ENCODE peak calls at places on chromosomes 4 and X, in seven cellular contexts. V, I, C, R, X, N and K are unnamed samples. For H3K36me3, the result is how much of the 10 kb centered on the place peaks cover.

GRCh38 chrX:124328765-124329164 is 3.7 kb upstream of the TEX13D start:
- DNase-seq in I (no peak), C (no peak), V (no peak), N (no peak), X (no peak), R (no peak), K (no peak)

GRCh38 chrX:18360867-18361266 is 6.4 kb upstream of the SCML2 start:
- DNase-seq in V (no peak), X (no peak), C (no peak), I (no peak), N (no peak), R (no peak), K (no peak)

GRCh38 chr4:145954924-145955339 is 16.3 kb upstream of the ZNF827 start:
- DNase-seq in X (no peak), C (peak), R (no peak), V (peak), N (no peak), I (no peak), K (no peak)

GRCh38 chr4:157824006-157824405 is 348.8 kb downstream of the GASK1B start:
- DNase-seq in C (no peak), X (no peak), R (no peak), V (no peak), I (no peak), N (no peak), K (no peak)

GRCh38 chrX:34917146-34917545 is 25.4 kb upstream of the FAM47B start:
- DNase-seq in I (no peak), X (no peak), V (no peak), N (no peak), C (no peak), R (no peak), K (no peak)

GRCh38 chrX:116824785-116825184 is 362.0 kb upstream of the CT83 start:
- DNase-seq in C (no peak), V (no peak), R (no peak), I (no peak), X (no peak), N (no peak), K (no peak)

GRCh38 chr4:155047755-155048154 is 160.7 kb upstream of the NPY2R start:
- DNase-seq in I (no peak), V (no peak), C (no peak), X (no peak), N (no peak), R (no peak), K (no peak)

GRCh38 chr4:108555701-108556100 is 64.7 kb upstream of the RPL34 start:
- DNase-seq in C (no peak), I (no peak), R (no peak), X (no peak), N (no peak), V (no peak), K (no peak)

GRCh38 chrX:150508461-150509367 is 59.7 kb upstream of the MTM1 start:
- DNase-seq in I (no peak), X (no peak), R (no peak), N (no peak), C (no peak), V (no peak), K (no peak)

GRCh38 chr4:45007499-45007898 is 281.1 kb upstream of the GNPDA2 start:
- DNase-seq in V (no peak), I (no peak), C (no peak), X (no peak), R (no peak), N (no peak), K (no peak)

GRCh38 chrX:134676440-134676839 is 18.2 kb upstream of the PLAC1 start:
- DNase-seq in I (no peak), X (no peak), V (no peak), C (no peak), N (no peak), R (no peak), K (no peak)

GRCh38 chrX:22060952-22061351 is 28.8 kb downstream of the PHEX start:
- DNase-seq in V (no peak), N (no peak), C (no peak), R (no peak), X (no peak), I (no peak), K (no peak)

GRCh38 chr4:95742179-95742578 is 97.7 kb upstream of the PDHA2 start:
- DNase-seq in V (no peak), X (no peak), R (no peak), I (no peak), N (no peak), C (no peak), K (no peak)

GRCh38 chr4:189232274-189232673 is 708.4 kb upstream of the FRG1 start:
- DNase-seq in N (no peak), R (no peak), I (no peak), C (no peak), X (no peak), V (no peak), K (no peak)

GRCh38 chr4:102799816-102800215 is 27.5 kb downstream of the UBE2D3 start:
- DNase-seq in I (no peak), N (no peak), C (no peak), R (no peak), V (no peak), X (no peak), K (no peak)

GRCh38 chrX:11409957-11410356 is 116.7 kb downstream of the AMELX start:
- DNase-seq in R (no peak), N (no peak), X (no peak), I (no peak), V (no peak), C (no peak), K (no peak)

GRCh38 chr4:153759407-153760226 is at the start of gene RNF175:
- DNase-seq in I (peak), R (peak), N (no peak), X (no peak), C (no peak), V (no peak), K (no peak)

GRCh38 chr4:149914521-149915115 is 99.0 kb upstream of the IQCM start:
- DNase-seq in R (peak), I (peak), V (peak), X (no peak), C (peak), N (peak), K (peak)

GRCh38 chr4:118331352-118331751 is 21.5 kb downstream of the PRSS12 start:
- DNase-seq in R (no peak), I (no peak), N (no peak), X (no peak), V (no peak), C (no peak), K (no peak)

GRCh38 chr4:145546556-145546955 is 64.9 kb downstream of the SMAD1 start:
- DNase-seq in R (no peak), V (no peak), C (no peak), X (no peak), I (no peak), N (no peak), K (no peak)

GRCh38 chr4:183686461-183686860 is 27.4 kb downstream of the TRAPPC11 start:
- DNase-seq in V (no peak), N (no peak), I (no peak), X (no peak), C (no peak), R (no peak), K (no peak)

GRCh38 chr4:183681119-183681518 is 22.0 kb downstream of the TRAPPC11 start:
- DNase-seq in N (no peak), C (no peak), X (no peak), V (no peak), R (no peak), I (no peak), K (no peak)
- H3K36me3 ChIP-seq in N (under half), C (under half), X (under half), V (half or more), R (half or more), I (under half), K (under half)

DNA sequence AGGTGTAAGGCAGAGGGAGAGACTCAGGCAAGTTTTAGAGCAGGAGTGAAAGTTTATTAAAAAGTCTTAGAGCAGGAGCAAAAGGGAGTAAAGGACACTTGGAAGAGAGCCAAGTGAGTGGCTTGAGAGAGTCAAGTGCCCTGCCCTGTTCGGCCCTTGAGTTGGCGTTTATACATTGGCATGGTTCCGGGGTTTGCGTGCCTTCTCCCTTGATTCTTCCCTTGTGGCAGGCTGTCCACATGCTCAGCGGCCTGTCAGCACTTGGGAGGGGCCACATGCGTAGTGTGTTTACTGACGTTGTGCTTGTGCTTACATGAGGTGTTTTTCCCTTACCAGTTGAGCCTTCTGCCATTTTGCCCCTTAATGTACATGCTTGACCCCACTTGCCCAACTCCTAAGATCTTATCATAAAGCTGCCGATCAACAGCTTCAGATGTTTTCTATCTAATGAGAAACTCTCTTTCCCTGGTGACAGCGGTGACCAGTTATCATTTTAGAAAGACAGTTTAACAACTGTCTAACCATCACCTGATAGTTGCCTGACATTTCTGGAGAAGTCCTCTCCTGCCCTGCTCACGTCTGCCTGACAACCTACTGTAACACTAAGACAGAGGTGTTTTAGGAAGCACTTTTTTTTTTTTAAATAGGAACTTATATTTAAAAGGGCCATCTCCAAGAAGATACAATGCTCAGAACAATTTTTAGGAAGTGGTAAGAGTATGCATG is 49.5 kb upstream of the GC start:
- DNase-seq in I (no peak), R (no peak), N (no peak), C (no peak), X (no peak), V (peak), K (no peak)
- TF ChIP-seq YY1 in I (no peak), R (no peak), N (no peak), C (no peak), X (no peak), V (peak), K (no peak)

GRCh38 chrX:40637687-40638086 is 9.7 kb downstream of the CXorf38 start:
- DNase-seq in I (no peak), V (no peak), N (no peak), C (no peak), R (no peak), X (no peak), K (no peak)
- H3K36me3 ChIP-seq in I (under half), V (half or more), N (under half), C (under half), R (half or more), X (under half), K (half or more)

GRCh38 chr4:184284742-184285141 is 67.1 kb upstream of the ENPP6 start:
- DNase-seq in X (no peak), R (no peak), V (no peak), C (no peak), N (no peak), I (no peak), K (no peak)
- TF ChIP-seq YY1 in X (no peak), R (no peak), V (no peak), C (no peak), N (no peak), I (no peak), K (no peak)

DNA sequence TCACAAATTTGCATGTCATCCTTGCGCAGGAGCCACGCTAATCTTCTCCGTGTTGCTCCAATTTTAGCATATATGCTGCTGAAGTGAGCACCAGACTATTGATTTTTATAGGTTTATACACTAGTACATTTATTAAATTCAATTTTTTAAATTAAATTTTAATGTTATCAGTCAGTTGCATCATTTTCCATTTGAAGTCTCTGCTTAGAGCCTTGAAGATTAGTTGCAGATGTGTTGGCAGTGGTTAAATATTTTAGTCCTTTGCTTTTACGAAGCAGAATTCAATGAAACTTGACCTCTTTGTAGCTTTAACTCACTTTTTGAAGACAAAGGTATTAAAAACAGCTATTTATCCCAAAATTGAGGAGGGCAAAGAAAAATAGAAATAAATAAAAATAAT is 16.5 kb downstream of the TRAPPC11 start:
- DNase-seq in I (no peak), C (no peak), R (peak), X (no peak), N (no peak), V (no peak), K (no peak)
- H3K36me3 ChIP-seq in I (under half), C (under half), R (half or more), X (under half), N (under half), V (under half), K (under half)

GRCh38 chr4:183118585-183118984 is 19.5 kb downstream of the WWC2 start:
- DNase-seq in R (no peak), I (no peak), X (no peak), V (no peak), C (no peak), N (no peak), K (no peak)
- TF ChIP-seq YY1 in R (no peak), I (no peak), X (no peak), V (no peak), C (no peak), N (no peak), K (no peak)

DNA sequence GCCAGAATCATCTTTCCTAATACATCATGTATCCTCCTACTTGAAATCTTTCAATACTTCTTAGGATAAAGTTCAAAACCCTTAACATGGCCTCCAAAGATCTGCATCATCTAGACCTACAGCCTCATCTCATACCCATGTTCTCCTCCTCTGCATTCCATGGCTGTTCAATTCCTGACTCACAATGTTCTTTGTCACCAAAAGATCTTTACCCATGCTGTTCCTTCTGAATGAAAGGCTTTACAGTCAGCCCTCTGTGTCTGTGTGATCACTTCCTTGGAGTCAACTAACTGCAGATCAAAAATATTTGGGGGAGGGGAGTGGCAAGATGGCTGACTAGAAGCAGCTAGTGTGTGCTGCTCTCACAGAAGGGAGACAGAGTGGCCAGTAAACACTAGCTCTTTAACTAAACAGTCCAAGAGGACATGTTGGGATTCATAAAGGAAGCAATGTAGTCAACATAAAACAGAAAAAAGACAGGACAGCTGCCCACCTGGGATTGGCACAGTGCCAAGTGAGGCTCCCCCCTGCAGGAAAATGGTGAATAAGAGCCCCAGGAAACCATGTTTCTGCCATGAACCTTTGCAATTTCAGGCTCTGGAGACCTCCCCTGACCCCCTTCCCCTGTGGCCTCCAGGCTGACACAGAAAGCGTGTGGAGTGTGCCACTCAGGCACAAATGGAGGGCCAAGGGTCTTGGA is 31.9 kb downstream of the CBR4 start:
- DNase-seq in C (no peak), V (no peak), N (peak), R (no peak), X (no peak), I (no peak), K (no peak)
- H3K36me3 ChIP-seq in C (under half), V (under half), N (under half), R (under half), X (under half), I (under half), K (under half)

GRCh38 chr4:15202481-15202880 is 200.2 kb downstream of the CPEB2 start:
- DNase-seq in X (no peak), V (no peak), C (no peak), I (no peak), N (no peak), R (no peak), K (no peak)
- TF ChIP-seq YY1 in X (no peak), V (no peak), C (no peak), I (no peak), N (no peak), R (no peak), K (no peak)

DNA sequence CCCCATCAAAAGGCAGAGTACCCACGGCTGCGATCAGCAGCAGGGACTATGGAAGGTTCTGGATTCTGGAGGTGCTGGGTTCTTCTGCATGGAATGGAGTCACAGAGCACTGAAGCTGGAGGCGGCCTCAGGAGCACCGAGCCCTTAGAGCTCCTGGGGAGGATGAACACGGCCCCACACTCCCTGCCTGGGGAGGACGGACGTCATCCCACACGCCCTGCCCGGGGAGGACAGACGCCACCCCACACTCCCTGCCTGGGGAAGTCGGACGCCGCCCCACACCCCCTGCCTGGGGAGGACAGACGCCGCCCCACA is 9.9 kb downstream of the LRPAP1 start:
- DNase-seq in I (no peak), N (no peak), R (no peak), V (no peak), X (no peak), C (no peak), K (no peak)
- H3K36me3 ChIP-seq in I (under half), N (under half), R (half or more), V (half or more), X (under half), C (under half), K (half or more)